ENCODE peak calls at places on chromosome 21, in six cellular contexts. H is epithelial cell of esophagus; E is astrocyte of the cerebellum; M is CD8-positive, alpha-beta T cell; C is H7; B is tibial artery. R is an unnamed sample.

GRCh38 chr21:25370311-25370744 is 237.0 kb downstream of the MRPL39 start:
- DNase-seq in H (peak; percentile 89), E (peak; percentile 96), M (no peak), C (no peak), B (no peak), R (peak; percentile 88)

GRCh38 chr21:37342046-37342632 is 24.4 kb upstream of the DYRK1A start:
- DNase-seq in H (no peak), E (no peak), M (no peak), C (no peak), B (no peak), R (no peak)

GRCh38 chr21:16532841-16533240 is 803.1 kb downstream of the USP25 start:
- DNase-seq in H (peak; percentile 46), E (no peak), M (no peak), C (no peak), B (no peak), R (no peak)

GRCh38 chr21:29091032-29091431 is 17.6 kb upstream of the CCT8 start:
- DNase-seq in H (peak; percentile 77), E (no peak), M (no peak), C (no peak), B (no peak), R (no peak)

GRCh38 chr21:37552496-37553399 is 186.2 kb downstream of the DYRK1A start:
- DNase-seq in H (no peak), E (no peak), M (no peak), C (no peak), B (no peak), R (no peak)

GRCh38 chr21:44090332-44090731 is 16.9 kb upstream of the PWP2 start:
- DNase-seq in H (no peak), E (no peak), M (no peak), C (no peak), B (no peak), R (no peak)

GRCh38 chr21:34994646-34995631 is 54.2 kb downstream of the RUNX1 start:
- DNase-seq in H (no peak), E (no peak), M (no peak), C (no peak), B (peak; percentile 49), R (no peak)

GRCh38 chr21:14943636-14944035 is 121.2 kb downstream of the NRIP1 start:
- DNase-seq in H (no peak), E (no peak), M (no peak), C (no peak), B (no peak), R (no peak)

GRCh38 chr21:22288885-22289509 is 1290.8 kb downstream of the NCAM2 start:
- DNase-seq in H (no peak), E (no peak), M (no peak), C (no peak), B (no peak), R (no peak)

GRCh38 chr21:18449586-18449985 is 46.0 kb upstream of the TMPRSS15 start:
- DNase-seq in H (no peak), E (no peak), M (no peak), C (no peak), B (no peak), R (no peak)

GRCh38 chr21:45259206-45259795 is 28.4 kb downstream of the POFUT2 start:
- DNase-seq in H (no peak), E (no peak), M (no peak), C (peak; percentile 23), B (peak; percentile 18), R (no peak)

GRCh38 chr21:15695241-15695640 is 34.5 kb upstream of the USP25 start:
- DNase-seq in H (no peak), E (no peak), M (no peak), C (no peak), B (no peak), R (no peak)

GRCh38 chr21:46180778-46181391 is 3.4 kb downstream of the SPATC1L start:
- DNase-seq in H (no peak), E (no peak), M (no peak), C (peak; percentile 57), B (no peak), R (no peak)

GRCh38 chr21:30563072-30563471 is 2.0 kb upstream of the KRTAP19-7 start:
- DNase-seq in H (no peak), E (no peak), M (no peak), C (no peak), B (no peak), R (no peak)

GRCh38 chr21:21897275-21897883 is 899.2 kb downstream of the NCAM2 start:
- DNase-seq in H (peak; percentile 74), E (no peak), M (no peak), C (no peak), B (no peak), R (peak; percentile 2)

GRCh38 chr21:37565530-37566223 is 199.1 kb downstream of the DYRK1A start:
- DNase-seq in H (no peak), E (no peak), M (no peak), C (no peak), B (no peak), R (no peak)

GRCh38 chr21:34022557-34023335 is 50.6 kb upstream of the MRPS6 start:
- DNase-seq in H (no peak), E (no peak), M (peak; percentile 10), C (no peak), B (no peak), R (no peak)

GRCh38 chr21:45607922-45608295 is 35.6 kb upstream of the PCBP3 start:
- DNase-seq in H (no peak), E (no peak), M (no peak), C (no peak), B (no peak), R (no peak)

GRCh38 chr21:46559291-46559983 is 45.4 kb downstream of the S100B start:
- DNase-seq in H (no peak), E (no peak), M (peak; percentile 47), C (peak; percentile 40), B (no peak), R (no peak)

GRCh38 chr21:34882719-34883131 is 166.4 kb downstream of the RUNX1 start:
- DNase-seq in H (no peak), E (no peak), M (no peak), C (no peak), B (no peak), R (no peak)

GRCh38 chr21:15735409-15735808 is 5.6 kb downstream of the USP25 start:
- DNase-seq in H (no peak), E (no peak), M (no peak), C (no peak), B (no peak), R (no peak)

GRCh38 chr21:41961282-41961701 is 7.5 kb upstream of the C2CD2 start:
- DNase-seq in H (peak; percentile 28), E (no peak), M (no peak), C (peak; percentile 35), B (no peak), R (no peak)
- H3K4me3 ChIP-seq in H (no peak overlapping the region), E (no peak overlapping the region), M (no peak overlapping the region), C (no peak overlapping the region), B (no peak overlapping the region), R (no peak overlapping the region)

GRCh38 chr21:36080386-36080785 is 10.6 kb downstream of the CBR1 start:
- DNase-seq in H (peak; percentile 95), E (no peak), M (no peak), C (no peak), B (no peak), R (no peak)

GRCh38 chr21:36077758-36078157 is 7.9 kb downstream of the CBR1 start:
- DNase-seq in H (no peak), E (no peak), M (no peak), C (no peak), B (no peak), R (no peak)

GRCh38 chr21:36076878-36077658 is 7.2 kb downstream of the CBR1 start:
- DNase-seq in H (no peak), E (no peak), M (no peak), C (no peak), B (no peak), R (no peak)

GRCh38 chr21:36079671-36080070 is 9.8 kb downstream of the CBR1 start:
- DNase-seq in H (no peak), E (no peak), M (no peak), C (no peak), B (no peak), R (no peak)

GRCh38 chr21:36079010-36079649 is 9.3 kb downstream of the CBR1 start:
- DNase-seq in H (no peak), E (no peak), M (no peak), C (no peak), B (peak; percentile 52), R (no peak)
- H3K4me3 ChIP-seq in H (no peak overlapping the region), E (no peak overlapping the region), M (no peak overlapping the region), C (no peak overlapping the region), B (no peak overlapping the region), R (no peak overlapping the region)

DNA sequence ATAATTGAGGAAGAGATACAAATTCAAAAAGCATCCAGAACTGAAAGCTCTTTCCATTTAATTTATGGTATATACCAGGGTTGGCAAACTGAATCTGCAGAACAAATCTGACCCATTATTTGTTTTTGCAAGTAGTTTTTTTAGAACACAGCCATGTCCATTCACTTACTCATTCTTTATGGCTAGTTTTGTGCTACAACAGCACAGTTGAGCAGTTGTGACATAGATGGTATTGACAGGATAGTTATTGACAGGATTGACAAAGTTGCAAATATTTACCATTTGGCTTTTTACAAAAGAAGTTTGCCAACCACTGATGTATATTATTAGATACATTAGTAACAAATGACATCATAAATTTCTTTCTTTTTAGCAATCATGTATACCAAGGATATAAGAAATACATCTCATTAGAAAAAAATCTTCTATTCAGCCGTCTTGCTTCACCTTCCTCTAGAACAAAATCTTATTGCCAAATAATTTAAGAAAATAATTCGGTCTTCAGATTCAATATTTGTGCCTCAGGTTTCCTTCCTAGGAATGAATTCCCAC is 9.4 kb downstream of the ADAMTS1 start:
- DNase-seq in H (peak; percentile 46), E (no peak), M (no peak), C (no peak), B (no peak), R (no peak)
- H3K4me3 ChIP-seq in H (no peak overlapping the region), E (no peak overlapping the region), M (no peak overlapping the region), C (no peak overlapping the region), B (no peak overlapping the region), R (no peak overlapping the region)

GRCh38 chr21:20306836-20307235 is 691.4 kb upstream of the NCAM2 start:
- DNase-seq in H (no peak), E (no peak), M (no peak), C (no peak), B (no peak), R (no peak)
- H3K4me3 ChIP-seq in H (no peak overlapping the region), E (no peak overlapping the region), M (no peak overlapping the region), C (no peak overlapping the region), B (no peak overlapping the region), R (no peak overlapping the region)

DNA sequence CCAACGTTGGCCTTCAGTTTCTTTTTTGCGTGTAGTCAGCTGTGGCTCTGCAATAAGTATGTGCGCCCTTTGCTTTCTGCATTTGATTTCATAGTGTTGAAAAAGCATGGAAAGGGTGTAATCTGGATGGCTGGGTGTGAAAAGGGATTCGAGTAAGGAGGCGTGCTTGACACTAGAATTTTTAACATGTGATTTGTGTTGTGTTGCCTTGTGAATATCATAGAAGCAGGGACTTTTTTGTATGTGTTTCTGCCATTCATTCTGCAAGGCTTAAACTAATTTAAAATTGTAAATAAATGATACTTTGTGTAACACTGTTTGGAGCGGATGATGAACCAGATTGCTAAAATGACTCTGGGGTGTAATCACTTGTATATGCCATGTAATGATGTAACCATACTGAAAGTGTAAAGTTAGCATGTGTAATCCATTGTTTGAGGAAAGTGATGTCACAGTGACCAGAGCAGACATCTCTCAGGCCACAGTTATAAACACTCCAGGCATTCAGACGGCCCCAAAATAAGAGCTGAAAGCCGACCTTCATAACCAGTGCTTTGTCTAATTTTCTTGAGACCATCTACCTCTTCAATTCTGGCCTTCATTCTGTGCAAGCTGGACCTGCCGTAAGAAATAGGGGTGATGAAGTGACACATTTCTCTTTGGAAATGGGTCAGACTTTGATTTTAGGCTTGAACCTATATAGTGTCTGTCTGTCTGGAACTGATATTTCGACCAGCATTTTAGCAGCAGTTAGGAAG is 616 bp downstream of the SH3BGR start:
- DNase-seq in H (peak; percentile 14), E (no peak), M (no peak), C (no peak), B (no peak), R (no peak)
- H3K4me3 ChIP-seq in H (no peak overlapping the region), E (no peak overlapping the region), M (no peak overlapping the region), C (peak overlapping the region; percentile 14), B (peak overlapping the region; percentile 49), R (no peak overlapping the region)

GRCh38 chr21:41373253-41373652 is 11.4 kb downstream of the MX2 start:
- DNase-seq in H (no peak), E (no peak), M (no peak), C (no peak), B (no peak), R (no peak)
- H3K4me3 ChIP-seq in H (no peak overlapping the region), E (no peak overlapping the region), M (no peak overlapping the region), C (no peak overlapping the region), B (no peak overlapping the region), R (no peak overlapping the region)

R was measured in AG04449.